ENCODE peak calls at places on chromosome 16, in six cellular contexts. One of them, this sample, is unnamed.

GRCh38 chr16:66135376-66135775 is 231.1 kb upstream of the CDH5 start:
- DNase-seq in upper lobe of right lung: no peak
- DNase-seq in RWPE1: no peak
- DNase-seq in HCT116: no peak
- DNase-seq in fibroblast of lung: no peak
- DNase-seq in foreskin keratinocyte: no peak
- DNase-seq in this sample: no peak

GRCh38 chr16:64445649-64446048 is 676.2 kb downstream of the CDH11 start:
- DNase-seq in upper lobe of right lung: no peak
- DNase-seq in RWPE1: no peak
- DNase-seq in HCT116: no peak
- DNase-seq in fibroblast of lung: no peak
- DNase-seq in foreskin keratinocyte: peak; percentile 31
- DNase-seq in this sample: no peak

GRCh38 chr16:66255647-66256046 is 110.8 kb upstream of the CDH5 start:
- DNase-seq in upper lobe of right lung: peak; percentile 12
- DNase-seq in RWPE1: no peak
- DNase-seq in HCT116: no peak
- DNase-seq in fibroblast of lung: no peak
- DNase-seq in foreskin keratinocyte: no peak
- DNase-seq in this sample: no peak

GRCh38 chr16:53816211-53816610 is 112.3 kb downstream of the FTO start:
- DNase-seq in upper lobe of right lung: no peak
- DNase-seq in RWPE1: no peak
- DNase-seq in HCT116: no peak
- DNase-seq in fibroblast of lung: peak; percentile 21
- DNase-seq in foreskin keratinocyte: peak; percentile 73
- DNase-seq in this sample: peak; percentile 1

GRCh38 chr16:15682105-15682570 is 32.1 kb downstream of the NDE1 start:
- DNase-seq in upper lobe of right lung: no peak
- DNase-seq in RWPE1: peak; percentile 50
- DNase-seq in HCT116: peak; percentile 33
- DNase-seq in fibroblast of lung: peak; percentile 84
- DNase-seq in foreskin keratinocyte: peak; percentile 45
- DNase-seq in this sample: peak; percentile 83

GRCh38 chr16:1481906-1482835 is 6.6 kb downstream of the PTX4 start:
- DNase-seq in upper lobe of right lung: no peak
- DNase-seq in RWPE1: no peak
- DNase-seq in HCT116: no peak
- DNase-seq in fibroblast of lung: no peak
- DNase-seq in foreskin keratinocyte: peak; percentile 76
- DNase-seq in this sample: peak; percentile 40

GRCh38 chr16:3091551-3091950 is 7.5 kb downstream of the ZSCAN10 start:
- DNase-seq in upper lobe of right lung: no peak
- DNase-seq in RWPE1: no peak
- DNase-seq in HCT116: no peak
- DNase-seq in fibroblast of lung: no peak
- DNase-seq in foreskin keratinocyte: no peak
- DNase-seq in this sample: no peak

GRCh38 chr16:50771366-50771765 is 29.5 kb downstream of the CYLD start:
- DNase-seq in upper lobe of right lung: no peak
- DNase-seq in RWPE1: no peak
- DNase-seq in HCT116: no peak
- DNase-seq in fibroblast of lung: peak; percentile 77
- DNase-seq in foreskin keratinocyte: no peak
- DNase-seq in this sample: peak; percentile 78

GRCh38 chr16:49838639-49839461 is 17.1 kb downstream of the ZNF423 start:
- DNase-seq in upper lobe of right lung: no peak
- DNase-seq in RWPE1: no peak
- DNase-seq in HCT116: no peak
- DNase-seq in fibroblast of lung: no peak
- DNase-seq in foreskin keratinocyte: no peak
- DNase-seq in this sample: no peak

GRCh38 chr16:49193596-49193995 is 88.0 kb downstream of the CBLN1 start:
- DNase-seq in upper lobe of right lung: no peak
- DNase-seq in RWPE1: no peak
- DNase-seq in HCT116: no peak
- DNase-seq in fibroblast of lung: no peak
- DNase-seq in foreskin keratinocyte: no peak
- DNase-seq in this sample: no peak

GRCh38 chr16:56930516-56931252 is 1.3 kb upstream of the HERPUD1 start:
- DNase-seq in upper lobe of right lung: no peak
- DNase-seq in RWPE1: no peak
- DNase-seq in HCT116: no peak
- DNase-seq in fibroblast of lung: peak; percentile 90
- DNase-seq in foreskin keratinocyte: no peak
- DNase-seq in this sample: no peak

DNA sequence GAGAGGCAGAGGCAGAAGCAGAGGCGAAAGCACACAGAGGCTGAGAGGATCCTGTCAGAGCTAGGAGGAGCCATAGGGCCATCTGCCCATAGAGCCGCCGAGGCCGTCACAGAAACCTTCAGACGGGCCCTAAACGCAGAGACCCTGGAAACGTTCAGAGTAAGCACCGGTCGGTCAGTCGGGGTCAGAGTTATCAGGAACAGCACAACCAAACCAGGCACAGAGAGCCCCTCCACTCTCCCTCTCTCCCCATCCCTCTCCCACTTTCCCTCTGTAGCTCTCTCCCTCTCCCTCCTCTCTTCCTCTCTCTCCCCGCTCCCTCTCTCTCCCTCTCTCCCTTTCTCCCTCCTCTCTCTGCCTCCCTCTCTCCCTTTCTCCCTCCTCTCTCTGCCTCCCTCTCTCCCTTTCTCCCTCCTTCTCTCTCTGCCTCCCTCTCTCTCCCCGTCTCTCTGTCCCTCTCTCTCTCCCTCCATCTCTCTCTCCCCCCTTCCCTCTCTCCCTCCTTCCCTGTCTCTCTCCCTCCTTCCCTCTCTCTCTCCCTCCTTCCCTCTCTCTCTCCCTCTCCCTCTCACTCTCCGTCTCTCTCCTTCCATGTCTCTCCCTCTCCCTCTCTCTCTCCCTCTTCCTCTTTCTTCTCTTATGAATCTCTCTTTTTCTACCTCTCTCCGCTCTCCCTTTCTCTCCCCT is 138.9 kb downstream of the C16orf95 start:
- DNase-seq in upper lobe of right lung: no peak
- DNase-seq in RWPE1: no peak
- DNase-seq in HCT116: no peak
- DNase-seq in fibroblast of lung: no peak
- DNase-seq in foreskin keratinocyte: no peak
- DNase-seq in this sample: no peak
- TF ChIP-seq CTCF in upper lobe of right lung: no peak
- TF ChIP-seq CTCF in RWPE1: no peak
- TF ChIP-seq CTCF in HCT116: no peak
- TF ChIP-seq CTCF in fibroblast of lung: no peak
- TF ChIP-seq CTCF in foreskin keratinocyte: no peak
- TF ChIP-seq CTCF in this sample: no peak

GRCh38 chr16:4388275-4389021 is 16.8 kb downstream of the VASN start:
- DNase-seq in upper lobe of right lung: no peak
- DNase-seq in RWPE1: no peak
- DNase-seq in HCT116: no peak
- DNase-seq in fibroblast of lung: no peak
- DNase-seq in foreskin keratinocyte: no peak
- DNase-seq in this sample: peak; percentile 48

GRCh38 chr16:4391635-4392381 is 20.2 kb downstream of the VASN start:
- DNase-seq in upper lobe of right lung: no peak
- DNase-seq in RWPE1: no peak
- DNase-seq in HCT116: no peak
- DNase-seq in fibroblast of lung: no peak
- DNase-seq in foreskin keratinocyte: no peak
- DNase-seq in this sample: no peak

GRCh38 chr16:4392382-4393242 is 21.0 kb downstream of the VASN start:
- DNase-seq in upper lobe of right lung: no peak
- DNase-seq in RWPE1: peak; percentile 79
- DNase-seq in HCT116: no peak
- DNase-seq in fibroblast of lung: peak; percentile 57
- DNase-seq in foreskin keratinocyte: no peak
- DNase-seq in this sample: peak; percentile 74

GRCh38 chr16:4389051-4389955 is 17.7 kb downstream of the VASN start:
- DNase-seq in upper lobe of right lung: no peak
- DNase-seq in RWPE1: no peak
- DNase-seq in HCT116: no peak
- DNase-seq in fibroblast of lung: no peak
- DNase-seq in foreskin keratinocyte: no peak
- DNase-seq in this sample: no peak

DNA sequence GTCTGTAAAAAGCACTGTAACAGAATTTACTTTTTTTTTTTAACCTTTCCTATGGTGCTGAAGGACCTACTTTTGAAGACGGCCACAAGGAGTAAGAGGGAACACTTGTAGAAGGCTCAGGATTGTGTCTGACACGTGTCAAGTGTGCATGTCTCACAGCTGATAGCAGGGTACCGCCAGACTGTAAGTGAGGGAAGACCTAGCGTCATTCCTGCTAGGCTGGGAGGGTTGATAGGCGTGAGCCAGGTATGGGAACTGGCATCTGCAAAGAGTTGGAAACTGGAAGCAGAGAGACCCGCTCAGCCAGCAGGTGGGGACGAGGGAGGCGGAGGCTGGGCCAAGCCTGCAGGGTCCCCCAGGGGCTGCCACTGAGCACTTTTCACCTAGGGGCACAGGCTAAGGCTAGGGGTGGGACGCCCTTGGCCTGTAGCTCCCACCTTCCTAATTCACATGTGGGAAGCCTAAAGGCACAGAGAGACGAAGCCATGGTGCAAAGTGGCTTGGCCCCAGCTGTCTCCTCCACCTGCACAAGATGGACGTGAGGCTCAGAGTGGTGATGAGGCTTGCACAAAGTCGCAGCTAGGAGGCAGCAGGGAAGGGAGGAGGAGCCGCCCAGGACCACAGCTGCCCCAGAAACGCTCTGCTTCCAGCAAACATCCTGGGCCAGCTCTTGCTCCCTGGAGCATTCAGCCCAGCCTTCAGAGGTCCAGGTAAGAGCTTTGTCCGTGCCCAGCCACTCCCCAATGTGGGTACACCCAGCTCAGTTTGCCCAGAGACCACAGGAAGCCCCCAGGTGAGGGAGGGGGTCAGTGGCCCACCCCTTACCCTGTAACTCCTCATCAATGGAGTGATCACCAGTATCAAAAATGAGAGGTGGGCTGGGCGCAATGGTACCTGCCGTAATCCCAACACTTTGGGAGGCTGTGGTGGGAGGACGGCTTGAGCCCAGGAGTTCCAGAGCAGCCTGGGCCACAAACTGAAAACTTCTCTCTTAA is 18.9 kb downstream of the VASN start:
- DNase-seq in upper lobe of right lung: no peak
- DNase-seq in RWPE1: no peak
- DNase-seq in HCT116: no peak
- DNase-seq in fibroblast of lung: no peak
- DNase-seq in foreskin keratinocyte: no peak
- DNase-seq in this sample: no peak
- TF ChIP-seq CTCF in upper lobe of right lung: no peak
- TF ChIP-seq CTCF in RWPE1: no peak
- TF ChIP-seq CTCF in HCT116: no peak
- TF ChIP-seq CTCF in fibroblast of lung: no peak
- TF ChIP-seq CTCF in foreskin keratinocyte: no peak
- TF ChIP-seq CTCF in this sample: peak; percentile 37

GRCh38 chr16:23877107-23878070 is 41.6 kb downstream of the PRKCB start:
- DNase-seq in upper lobe of right lung: no peak
- DNase-seq in RWPE1: no peak
- DNase-seq in HCT116: no peak
- DNase-seq in fibroblast of lung: no peak
- DNase-seq in foreskin keratinocyte: no peak
- DNase-seq in this sample: no peak
- TF ChIP-seq CTCF in upper lobe of right lung: peak; percentile 16
- TF ChIP-seq CTCF in RWPE1: no peak
- TF ChIP-seq CTCF in HCT116: no peak
- TF ChIP-seq CTCF in fibroblast of lung: no peak
- TF ChIP-seq CTCF in foreskin keratinocyte: no peak
- TF ChIP-seq CTCF in this sample: no peak

GRCh38 chr16:30112197-30113030 is 923 bp downstream of the GDPD3 start:
- DNase-seq in upper lobe of right lung: peak; percentile 81
- DNase-seq in RWPE1: no peak
- DNase-seq in HCT116: no peak
- DNase-seq in fibroblast of lung: peak; percentile 58
- DNase-seq in foreskin keratinocyte: no peak
- DNase-seq in this sample: no peak
- TF ChIP-seq CTCF in upper lobe of right lung: peak; percentile 71
- TF ChIP-seq CTCF in RWPE1: peak; percentile 66
- TF ChIP-seq CTCF in HCT116: peak; percentile 48
- TF ChIP-seq CTCF in fibroblast of lung: peak; percentile 52
- TF ChIP-seq CTCF in foreskin keratinocyte: peak; percentile 76
- TF ChIP-seq CTCF in this sample: peak; percentile 85

DNA sequence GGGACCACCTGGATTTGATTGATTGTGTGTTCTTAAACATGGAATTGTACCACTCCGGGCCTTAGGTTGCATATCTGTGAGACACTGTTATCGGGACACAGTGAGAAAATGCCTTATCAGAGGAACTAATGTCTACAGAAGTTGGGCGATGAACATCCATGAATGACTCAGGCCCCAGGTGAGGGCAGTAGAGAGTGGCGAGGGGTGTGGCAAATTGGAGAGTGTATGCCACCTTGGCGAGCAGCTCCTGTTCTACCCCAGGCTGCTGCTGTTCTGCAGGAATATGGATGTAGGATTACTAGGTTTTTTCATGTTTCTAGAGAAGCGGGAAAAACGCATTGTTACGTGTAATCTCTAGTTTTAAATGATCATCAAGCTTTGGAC is 38.8 kb downstream of the CLEC16A start:
- DNase-seq in upper lobe of right lung: no peak
- DNase-seq in RWPE1: no peak
- DNase-seq in HCT116: no peak
- DNase-seq in fibroblast of lung: no peak
- DNase-seq in foreskin keratinocyte: no peak
- DNase-seq in this sample: no peak
- TF ChIP-seq CTCF in upper lobe of right lung: no peak
- TF ChIP-seq CTCF in RWPE1: no peak
- TF ChIP-seq CTCF in HCT116: peak; percentile 46
- TF ChIP-seq CTCF in fibroblast of lung: no peak
- TF ChIP-seq CTCF in foreskin keratinocyte: peak; percentile 61
- TF ChIP-seq CTCF in this sample: no peak